ENCODE peak calls at places on chromosomes 4 and X, in six cellular contexts. R, Y, Q, U, E and G are unnamed samples.

GRCh38 chr4:125728568-125728967 is 413.8 kb downstream of the FAT4 start:
- DNase-seq in R (no peak), Y (no peak), Q (no peak), U (no peak), E (peak; percentile 96), G (no peak)

GRCh38 chr4:96649536-96649935 is 809.6 kb downstream of the PDHA2 start:
- DNase-seq in R (no peak), Y (no peak), Q (no peak), U (no peak), E (no peak), G (no peak)

GRCh38 chrX:110836982-110837381 is 41.4 kb upstream of the CHRDL1 start:
- DNase-seq in R (no peak), Y (no peak), Q (no peak), U (no peak), E (no peak), G (no peak)

GRCh38 chr4:40238700-40239548 is 42.1 kb downstream of the RHOH start:
- DNase-seq in R (no peak), Y (peak; percentile 93), Q (no peak), U (peak; percentile 77), E (no peak), G (no peak)

GRCh38 chr4:83329521-83330105 is 5.0 kb downstream of the HPSE start:
- DNase-seq in R (no peak), Y (no peak), Q (no peak), U (no peak), E (no peak), G (no peak)

GRCh38 chr4:48832571-48832970 is 1.7 kb downstream of the OCIAD1 start:
- DNase-seq in R (no peak), Y (no peak), Q (no peak), U (no peak), E (no peak), G (no peak)

GRCh38 chrX:103658681-103659433 is 27.6 kb downstream of the MORF4L2 start:
- DNase-seq in R (no peak), Y (no peak), Q (no peak), U (no peak), E (no peak), G (no peak)

GRCh38 chr4:174358823-174359222 is 75.1 kb downstream of the CEP44 start:
- DNase-seq in R (peak; percentile 17), Y (peak; percentile 88), Q (no peak), U (no peak), E (peak; percentile 29), G (no peak)

GRCh38 chrX:96994088-96994487 is 110.4 kb downstream of the RPA4 start:
- DNase-seq in R (no peak), Y (no peak), Q (no peak), U (no peak), E (no peak), G (no peak)

GRCh38 chr4:177367336-177367735 is 57.7 kb downstream of the NEIL3 start:
- DNase-seq in R (no peak), Y (peak; percentile 24), Q (no peak), U (no peak), E (peak; percentile 48), G (no peak)

GRCh38 chrX:15384304-15384703 is at the start of gene VEGFD:
- DNase-seq in R (no peak), Y (no peak), Q (no peak), U (no peak), E (no peak), G (no peak)

GRCh38 chr4:82493721-82494425 is 63.5 kb downstream of the ENOPH1 start:
- DNase-seq in R (no peak), Y (no peak), Q (no peak), U (no peak), E (peak; percentile 83), G (no peak)